ENCODE peak calls at places on chromosomes 4 and X, in six cellular contexts. E, B, R, F, L and V are unnamed samples. For H3K4me1, the result is how much of the 10 kb centered on the place peaks cover.

GRCh38 chr4:13694256-13694655 is 66.7 kb upstream of the BOD1L1 start:
- DNase-seq in E (no peak), B (no peak), R (peak), F (no peak), L (no peak), V (no peak)

GRCh38 chrX:101462892-101463291 is 22.4 kb upstream of the ARMCX4 start:
- DNase-seq in R (peak), L (no peak), B (peak), E (peak), F (no peak), V (peak)

GRCh38 chr4:15976456-15977096 is 13.6 kb upstream of the FGFBP2 start:
- DNase-seq in L (no peak), B (no peak), F (no peak), R (no peak), E (no peak), V (no peak)

GRCh38 chr4:77990456-77990855 is 66.7 kb upstream of the FRAS1 start:
- DNase-seq in E (no peak), R (no peak), F (no peak), L (no peak), B (no peak), V (no peak)

GRCh38 chr4:103099691-103100392 is at the start of gene BDH2:
- DNase-seq in F (no peak), L (peak), E (peak), B (peak), R (peak), V (peak)

GRCh38 chrX:38275615-38276014 is 51.7 kb downstream of the RPGR start:
- DNase-seq in B (peak), L (no peak), E (no peak), F (no peak), R (no peak), V (peak)

GRCh38 chr4:96037705-96038104 is 197.8 kb downstream of the PDHA2 start:
- DNase-seq in R (no peak), L (no peak), E (no peak), F (no peak), B (no peak), V (no peak)

GRCh38 chr4:20520901-20521300 is 179.4 kb upstream of the PACRGL start:
- DNase-seq in F (no peak), R (no peak), E (no peak), B (no peak), L (no peak), V (peak)

GRCh38 chr4:152009046-152009445 is 248.2 kb upstream of the GATB start:
- DNase-seq in R (no peak), E (no peak), F (no peak), B (no peak), L (peak), V (no peak)

GRCh38 chr4:185566972-185567749 is 31.9 kb upstream of the PDLIM3 start:
- DNase-seq in B (peak), R (no peak), F (no peak), E (no peak), L (peak), V (peak)

GRCh38 chr4:163913571-163913970 is 419.1 kb downstream of the TMA16 start:
- DNase-seq in L (no peak), F (peak), E (no peak), R (no peak), B (no peak), V (no peak)

GRCh38 chr4:73573794-73574528 is 46.3 kb downstream of the RASSF6 start:
- DNase-seq in B (peak), F (peak), L (peak), E (peak), R (peak), V (peak)

GRCh38 chrX:78029663-78030062 is 60.2 kb upstream of the PGAM4 start:
- DNase-seq in B (peak), R (peak), E (peak), F (no peak), L (no peak), V (peak)

GRCh38 chr4:152424980-152425379 is 110.9 kb downstream of the FBXW7 start:
- DNase-seq in B (no peak), E (no peak), F (no peak), L (no peak), R (no peak), V (no peak)

GRCh38 chr4:74109116-74109791 is 10.3 kb upstream of the CXCL2 start:
- DNase-seq in E (no peak), B (peak), R (peak), F (no peak), L (no peak), V (peak)

GRCh38 chr4:20954541-20954940 is 254.3 kb downstream of the PACRGL start:
- DNase-seq in R (no peak), E (no peak), F (no peak), L (no peak), B (no peak), V (no peak)

GRCh38 chrX:12309040-12309732 is 170.9 kb downstream of the FRMPD4 start:
- DNase-seq in E (no peak), F (no peak), L (no peak), B (peak), R (no peak), V (no peak)

GRCh38 chrX:10939384-10939783 is 171.7 kb upstream of the HCCS start:
- DNase-seq in B (peak), R (no peak), F (no peak), L (no peak), E (no peak), V (peak)

GRCh38 chr4:40475609-40476008 is 140.5 kb downstream of the CHRNA9 start:
- DNase-seq in E (no peak), F (no peak), R (no peak), B (peak), L (no peak), V (no peak)

GRCh38 chr4:11976726-11977263 is 548.1 kb upstream of the HS3ST1 start:
- DNase-seq in R (no peak), F (no peak), L (no peak), B (no peak), E (no peak), V (no peak)

GRCh38 chrX:37608156-37608555 is 36.7 kb downstream of the LANCL3 start:
- DNase-seq in F (no peak), E (no peak), R (no peak), L (no peak), B (no peak), V (no peak)

GRCh38 chr4:185122681-185123345 is 20.3 kb upstream of the SLC25A4 start:
- DNase-seq in E (no peak), B (no peak), L (no peak), R (no peak), F (no peak), V (no peak)

GRCh38 chrX:154545673-154546274 is 872 bp downstream of the G6PD start:
- DNase-seq in L (no peak), F (no peak), B (peak), R (no peak), E (no peak), V (no peak)

GRCh38 chrX:138858438-138858837 is 146.9 kb upstream of the FGF13 start:
- DNase-seq in L (no peak), E (no peak), B (no peak), R (no peak), F (no peak), V (peak)

GRCh38 chr4:16843831-16844508 is 54.5 kb downstream of the LDB2 start:
- DNase-seq in R (no peak), E (no peak), B (no peak), L (no peak), F (no peak), V (peak)

GRCh38 chrX:39758791-39759525 is 338.8 kb downstream of the BCOR start:
- DNase-seq in E (no peak), F (no peak), B (no peak), R (no peak), L (peak), V (no peak)

GRCh38 chr4:156764846-156765245 is 206.8 kb downstream of the PDGFC start:
- DNase-seq in L (no peak), E (no peak), R (no peak), F (no peak), B (no peak), V (no peak)

GRCh38 chr4:156764145-156764544 is 207.5 kb downstream of the PDGFC start:
- DNase-seq in L (no peak), R (no peak), F (no peak), E (no peak), B (no peak), V (no peak)

GRCh38 chr4:156762851-156763250 is 208.7 kb downstream of the PDGFC start:
- DNase-seq in B (no peak), F (no peak), R (peak), E (no peak), L (no peak), V (no peak)

GRCh38 chr4:156765277-156765676 is 206.3 kb downstream of the PDGFC start:
- DNase-seq in E (no peak), L (no peak), F (no peak), B (no peak), R (peak), V (no peak)

DNA sequence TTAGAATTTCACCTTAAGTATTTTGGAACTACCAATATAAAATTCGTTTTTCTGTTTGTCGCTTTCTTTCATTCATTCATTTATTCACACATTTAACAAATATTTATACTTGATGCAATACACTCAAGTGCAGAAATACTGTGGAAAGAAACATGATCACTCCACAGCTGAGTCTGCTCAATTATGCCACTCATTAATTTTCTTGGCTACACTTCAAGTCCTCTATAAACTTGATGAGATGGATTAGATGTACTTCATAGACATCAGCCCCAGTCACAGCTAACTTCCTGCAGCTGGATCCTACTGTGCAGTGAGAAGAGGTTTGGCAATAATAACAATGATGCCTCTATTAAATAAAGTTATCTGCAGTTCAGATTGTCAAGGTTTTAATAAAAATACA is 208.1 kb downstream of the PDGFC start:
- DNase-seq in E (no peak), B (no peak), R (no peak), F (no peak), L (no peak), V (no peak)
- H3K4me1 ChIP-seq in E (under half), B (under half), R (under half), F (under half), L (under half), V (under half)

GRCh38 chr4:6694177-6694901 is 661 bp downstream of the S100P start:
- DNase-seq in R (no peak), F (no peak), L (no peak), E (no peak), B (no peak), V (no peak)

GRCh38 chr4:6692806-6693205 is 872 bp upstream of the S100P start:
- DNase-seq in F (no peak), E (no peak), R (peak), L (no peak), B (no peak), V (no peak)

GRCh38 chr4:6689506-6689960 is 4.1 kb upstream of the S100P start:
- DNase-seq in R (no peak), E (no peak), F (no peak), L (no peak), B (no peak), V (no peak)

GRCh38 chr4:6693274-6694176 is at the start of gene S100P:
- DNase-seq in L (no peak), E (no peak), B (peak), F (no peak), R (peak), V (no peak)

DNA sequence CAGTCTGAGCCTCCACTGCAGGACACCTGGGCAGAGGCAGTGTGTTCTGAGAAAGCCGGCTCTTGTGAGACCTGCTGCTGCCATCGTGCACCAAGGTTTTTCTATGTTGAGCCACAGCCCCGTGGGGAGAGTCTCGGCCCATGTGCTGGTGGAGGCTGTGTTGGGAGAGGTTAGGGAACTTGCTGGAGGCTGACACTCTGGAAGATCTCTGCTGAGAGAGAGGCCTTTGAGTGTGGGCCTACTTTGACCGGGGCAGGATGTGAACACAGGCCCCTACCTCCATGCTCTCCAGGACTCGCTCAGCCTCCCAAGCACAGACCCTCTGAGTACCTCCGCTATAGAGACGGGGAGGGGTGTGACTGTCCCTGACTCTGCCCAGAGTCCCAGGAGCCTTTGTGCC is 1.3 kb upstream of the S100P start:
- DNase-seq in B (no peak), F (no peak), L (no peak), R (no peak), E (no peak), V (no peak)
- H3K4me1 ChIP-seq in B (half or more), F (under half), L (under half), R (under half), E (under half), V (under half)

DNA sequence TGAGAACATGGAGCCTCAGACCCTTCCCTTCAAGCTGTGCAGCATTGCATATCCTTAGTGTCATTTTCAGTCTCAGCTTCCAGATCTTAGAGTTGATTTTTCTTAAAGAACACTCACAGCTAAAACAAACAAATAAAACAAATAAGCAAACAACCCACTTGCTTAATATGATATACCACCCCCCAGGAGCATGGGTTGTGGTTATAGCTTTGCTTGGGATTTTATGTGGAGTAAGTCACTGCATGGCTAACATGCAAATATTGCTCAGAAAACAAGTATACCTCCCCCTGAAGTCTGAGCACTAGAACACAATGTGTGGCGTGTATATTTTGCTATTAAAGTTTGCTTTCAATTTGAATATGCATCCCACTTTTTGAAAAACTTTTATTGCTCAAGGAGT is 78.6 kb downstream of the MGST2 start:
- DNase-seq in R (no peak), L (no peak), F (no peak), B (no peak), E (no peak), V (no peak)
- H3K4me1 ChIP-seq in R (under half), L (under half), F (under half), B (under half), E (under half), V (under half)

GRCh38 chrX:136203438-136203837 is 47.8 kb downstream of the MAP7D3 start:
- DNase-seq in E (no peak), L (no peak), R (no peak), B (no peak), F (no peak), V (no peak)
- H3K4me1 ChIP-seq in E (under half), L (under half), R (under half), B (under half), F (under half), V (under half)

GRCh38 chr4:3043272-3044020 is 30.9 kb downstream of the HTT-AS start:
- DNase-seq in E (no peak), B (no peak), R (no peak), L (peak), F (no peak), V (no peak)
- H3K4me1 ChIP-seq in E (half or more), B (under half), R (under half), L (under half), F (under half), V (under half)

DNA sequence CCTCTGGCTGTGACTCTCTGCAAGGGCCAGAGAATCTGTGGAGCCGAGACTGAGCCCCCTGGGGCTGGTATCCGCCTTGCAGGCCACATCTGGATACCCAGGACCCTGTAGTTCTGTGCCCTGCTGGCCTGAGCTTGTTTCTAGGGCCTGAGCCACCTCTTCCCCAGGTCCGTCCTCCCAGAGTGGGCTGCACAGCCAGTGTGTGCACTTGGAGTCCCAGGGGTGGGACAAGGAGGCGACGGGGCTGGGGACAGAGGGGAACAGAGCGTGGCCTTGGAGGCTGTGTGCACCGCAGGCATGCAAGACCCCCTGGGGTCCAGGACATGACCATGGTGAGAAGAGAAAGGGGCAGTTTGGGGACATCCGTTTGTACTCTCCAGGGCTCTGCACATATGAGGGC is 105.5 kb downstream of the SORCS2 start:
- DNase-seq in R (no peak), F (peak), E (no peak), B (no peak), L (no peak), V (no peak)
- H3K4me1 ChIP-seq in R (under half), F (under half), E (under half), B (under half), L (under half), V (under half)

GRCh38 chr4:7769936-7770674 is 169.6 kb downstream of the AFAP1 start:
- DNase-seq in E (no peak), F (peak), L (no peak), R (no peak), B (peak), V (peak)
- H3K4me1 ChIP-seq in E (under half), F (under half), L (under half), R (under half), B (under half), V (under half)

DNA sequence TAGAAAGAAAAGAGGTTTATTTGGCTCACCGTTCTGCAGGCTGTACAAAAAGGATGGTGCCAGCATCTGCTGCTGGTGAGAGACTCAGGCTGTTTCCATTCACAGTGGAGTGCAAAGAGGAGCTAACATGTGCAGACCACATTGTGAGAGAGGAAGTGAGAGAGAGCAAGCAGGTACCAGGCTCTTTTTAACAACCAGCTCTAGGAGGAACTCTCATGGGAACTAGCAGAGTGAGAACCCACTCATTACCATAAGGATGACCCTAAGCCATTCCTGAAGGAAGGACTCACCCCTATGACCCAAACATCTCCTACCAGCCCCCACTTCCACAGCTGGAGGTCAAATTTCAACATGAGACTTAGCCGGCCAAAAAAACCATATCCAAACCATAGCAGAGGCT is 158.6 kb upstream of the ADGRL3 start:
- DNase-seq in R (no peak), B (no peak), L (no peak), F (no peak), E (no peak), V (no peak)
- H3K4me1 ChIP-seq in R (under half), B (under half), L (under half), F (under half), E (under half), V (under half)

GRCh38 chr4:22483551-22483981 is 32.3 kb downstream of the ADGRA3 start:
- DNase-seq in B (no peak), F (no peak), E (no peak), L (no peak), R (no peak), V (peak)
- H3K4me1 ChIP-seq in B (under half), F (under half), E (under half), L (under half), R (under half), V (under half)

DNA sequence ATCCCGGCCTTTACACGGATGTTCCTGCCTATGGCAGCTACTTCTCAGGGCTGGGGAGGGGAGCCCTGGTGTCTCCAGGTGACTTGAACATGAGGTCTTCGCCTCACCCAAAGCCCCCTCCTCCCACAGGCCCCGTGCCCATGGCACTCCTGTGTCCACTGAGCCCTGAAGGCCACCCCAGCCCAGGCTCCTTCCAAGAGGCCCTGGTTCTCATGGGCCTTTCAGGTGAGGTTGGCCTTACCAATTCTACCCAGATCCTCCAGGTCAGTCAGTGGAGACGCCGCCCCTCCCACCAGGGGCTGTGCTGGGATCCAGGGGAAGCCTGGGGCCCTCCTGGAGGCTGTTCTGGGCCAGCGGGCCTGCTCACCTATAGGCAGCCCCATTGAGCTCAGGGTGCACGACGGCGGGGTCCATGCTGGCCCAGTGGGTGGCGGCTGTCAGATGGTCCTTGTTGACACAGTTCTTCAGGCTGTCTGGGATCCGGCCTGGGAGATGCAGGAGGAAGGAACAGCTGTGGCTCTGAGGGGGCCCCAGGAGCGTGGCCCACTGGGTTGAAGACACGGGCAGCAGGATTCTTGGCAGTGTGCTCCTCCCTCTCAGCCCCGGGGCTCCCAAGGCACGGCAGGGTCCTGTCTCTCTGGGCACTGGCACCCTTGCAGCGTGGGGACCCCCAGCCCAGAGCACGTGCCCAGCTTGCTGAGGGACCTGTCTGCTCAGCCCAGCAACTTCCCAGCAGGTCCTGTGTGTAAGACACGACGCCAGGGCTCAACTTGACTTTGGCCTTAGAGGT is 36.2 kb downstream of the CTBP1 start:
- DNase-seq in R (no peak), E (no peak), L (no peak), F (peak), B (no peak), V (no peak)
- H3K4me1 ChIP-seq in R (under half), E (under half), L (under half), F (under half), B (under half), V (under half)